ENCODE peak calls at places on chromosomes 2 and 18, in eight cellular contexts. H is stimulated activated CD8-positive, alpha-beta memory T cell treated with anti-CD3 and anti-CD28 coated beads, Interleukin-15, amount 100 ng/mL, for 24 hours; L is activated CD4-positive, alpha-beta T cell treated with anti-CD3 and anti-CD28 coated beads, Interleukin-2, amount 50 U/mL, for 24 hours; X is left ventricle myocardium inferior; R is fibroblast of the aortic adventitia; B is GM12865; Q is astrocyte of the spinal cord; U is RWPE1. Y is an unnamed sample.

GRCh38 chr2:150520887-150521664 is 33.6 kb upstream of the RND3 start:
- DNase-seq in B (peak), L (no peak), R (peak), U (peak), X (no peak), H (no peak), Q (peak), Y (peak)

GRCh38 chr18:56373601-56374000 is 264.8 kb downstream of the TXNL1 start:
- DNase-seq in L (no peak), X (no peak), U (no peak), R (no peak), B (no peak), Q (no peak), H (no peak), Y (no peak)

GRCh38 chr2:186603208-186603765 is 13.4 kb downstream of the ITGAV start:
- DNase-seq in U (no peak), R (peak), H (no peak), B (no peak), Q (no peak), L (no peak), X (no peak), Y (peak)

GRCh38 chr2:152189622-152190495 is 14.3 kb upstream of the STAM2 start:
- DNase-seq in Q (peak), H (no peak), X (no peak), R (peak), B (peak), U (peak), L (peak), Y (peak)

GRCh38 chr2:18396328-18396727 is 164.1 kb downstream of the RDH14 start:
- DNase-seq in U (no peak), B (no peak), H (no peak), L (no peak), R (peak), X (no peak), Q (no peak), Y (no peak)

GRCh38 chr18:28112056-28112470 is 64.9 kb downstream of the CDH2 start:
- DNase-seq in R (peak), U (peak), H (no peak), L (no peak), B (no peak), X (no peak), Q (peak), Y (peak)

GRCh38 chr2:172293952-172294351 is 133.4 kb upstream of the ITGA6 start:
- DNase-seq in Q (no peak), R (peak), U (peak), B (no peak), X (peak), L (no peak), H (no peak), Y (no peak)

GRCh38 chr2:101616411-101616810 is 81.1 kb upstream of the MAP4K4 start:
- DNase-seq in L (no peak), R (no peak), X (peak), U (no peak), H (no peak), Q (peak), B (no peak), Y (no peak)

GRCh38 chr2:64914735-64915509 is 74.3 kb upstream of the SLC1A4 start:
- DNase-seq in L (no peak), B (peak), R (peak), X (peak), H (no peak), U (no peak), Q (no peak), Y (no peak)